ENCODE peak calls at places on chromosomes 11 and 22, in four cellular contexts. One of them, this sample, is unnamed.

GRCh38 chr11:121482231-121483129 is 29.7 kb upstream of the SORL1-AS1 start:
- DNase-seq in GM12878: peak; percentile 93
- DNase-seq in K562: no peak
- DNase-seq in HL-60: no peak
- DNase-seq in this sample: no peak

GRCh38 chr11:34459507-34460162 is 20.9 kb downstream of the CAT start:
- DNase-seq in K562: no peak
- DNase-seq in GM12878: no peak
- DNase-seq in HL-60: no peak
- DNase-seq in this sample: no peak

GRCh38 chr11:123020968-123021367 is 39.3 kb upstream of the BSX start:
- DNase-seq in K562: peak; percentile 46
- DNase-seq in HL-60: peak; percentile 17
- DNase-seq in GM12878: no peak
- DNase-seq in this sample: peak; percentile 53

GRCh38 chr11:59172345-59173079 is 580 bp downstream of the DTX4 start:
- DNase-seq in GM12878: peak; percentile 60
- DNase-seq in HL-60: no peak
- DNase-seq in K562: no peak
- DNase-seq in this sample: peak; percentile 56

GRCh38 chr11:1480555-1481482 is 5.8 kb downstream of the MOB2 start:
- DNase-seq in K562: no peak
- DNase-seq in HL-60: no peak
- DNase-seq in GM12878: no peak
- DNase-seq in this sample: no peak

GRCh38 chr22:20439556-20439927 is 1.9 kb upstream of the SCARF2 start:
- DNase-seq in K562: no peak
- DNase-seq in HL-60: no peak
- DNase-seq in GM12878: no peak
- DNase-seq in this sample: no peak

GRCh38 chr22:23681026-23681809 is 9.6 kb upstream of the RGL4 start:
- DNase-seq in HL-60: no peak
- DNase-seq in GM12878: no peak
- DNase-seq in K562: no peak
- DNase-seq in this sample: no peak

GRCh38 chr22:25797891-25798290 is 55.9 kb downstream of the MYO18B start:
- DNase-seq in HL-60: no peak
- DNase-seq in GM12878: no peak
- DNase-seq in K562: no peak
- DNase-seq in this sample: no peak

GRCh38 chr22:35057155-35057554 is 8.8 kb upstream of the ISX start:
- DNase-seq in K562: no peak
- DNase-seq in HL-60: no peak
- DNase-seq in GM12878: no peak
- DNase-seq in this sample: no peak

GRCh38 chr11:1117970-1118369 is 39.8 kb upstream of the MUC5AC start:
- DNase-seq in GM12878: no peak
- DNase-seq in K562: no peak
- DNase-seq in HL-60: no peak
- DNase-seq in this sample: peak; percentile 18

GRCh38 chr11:34192481-34193401 is 87.3 kb downstream of the NAT10 start:
- DNase-seq in GM12878: no peak
- DNase-seq in K562: no peak
- DNase-seq in HL-60: no peak
- DNase-seq in this sample: no peak

GRCh38 chr11:126104420-126104819 is 41.8 kb upstream of the CDON start:
- DNase-seq in K562: no peak
- DNase-seq in HL-60: no peak
- DNase-seq in GM12878: no peak
- DNase-seq in this sample: no peak

GRCh38 chr11:107006076-107006833 is 12.0 kb downstream of the GUCY1A2 start:
- DNase-seq in K562: no peak
- DNase-seq in HL-60: no peak
- DNase-seq in GM12878: no peak
- DNase-seq in this sample: no peak

GRCh38 chr22:46866591-46866990 is 104.1 kb downstream of the TBC1D22A start:
- DNase-seq in HL-60: no peak
- DNase-seq in GM12878: no peak
- DNase-seq in K562: no peak
- DNase-seq in this sample: no peak

GRCh38 chr11:132576706-132577105 is 955.6 kb downstream of the OPCML start:
- DNase-seq in K562: no peak
- DNase-seq in GM12878: no peak
- DNase-seq in HL-60: no peak
- DNase-seq in this sample: no peak

GRCh38 chr11:17719028-17719939 is at the start of gene MYOD1:
- DNase-seq in HL-60: no peak
- DNase-seq in K562: no peak
- DNase-seq in GM12878: no peak
- DNase-seq in this sample: no peak

GRCh38 chr11:28049338-28050216 is 58.4 kb downstream of the KIF18A start:
- DNase-seq in K562: no peak
- DNase-seq in HL-60: no peak
- DNase-seq in GM12878: no peak
- DNase-seq in this sample: no peak

GRCh38 chr11:123577081-123577598 is 77.3 kb downstream of the SCN3B start:
- DNase-seq in K562: peak; percentile 62
- DNase-seq in HL-60: peak; percentile 26
- DNase-seq in GM12878: no peak
- DNase-seq in this sample: peak; percentile 79

GRCh38 chr22:41907436-41908401 is 7.2 kb downstream of the SHISA8 start:
- DNase-seq in HL-60: no peak
- DNase-seq in GM12878: no peak
- DNase-seq in K562: no peak
- DNase-seq in this sample: no peak

GRCh38 chr11:95059031-95059430 is 7.7 kb upstream of the SRSF8 start:
- DNase-seq in K562: no peak
- DNase-seq in GM12878: no peak
- DNase-seq in HL-60: no peak
- DNase-seq in this sample: no peak

GRCh38 chr11:84012171-84012826 is 726.1 kb upstream of the CCDC90B start:
- DNase-seq in HL-60: no peak
- DNase-seq in GM12878: no peak
- DNase-seq in K562: no peak
- DNase-seq in this sample: no peak

GRCh38 chr11:130514316-130514715 is 65.9 kb downstream of the ADAMTS15 start:
- DNase-seq in HL-60: no peak
- DNase-seq in K562: no peak
- DNase-seq in GM12878: no peak
- DNase-seq in this sample: no peak

GRCh38 chr11:81497202-81497804 is 1236.4 kb downstream of the FAM181B start:
- DNase-seq in GM12878: no peak
- DNase-seq in HL-60: no peak
- DNase-seq in K562: peak; percentile 39
- DNase-seq in this sample: no peak

GRCh38 chr11:102451693-102452460 is 688 bp downstream of the TMEM123 start:
- DNase-seq in K562: peak; percentile 81
- DNase-seq in HL-60: no peak
- DNase-seq in GM12878: no peak
- DNase-seq in this sample: peak; percentile 50

GRCh38 chr11:36743039-36743438 is 145.0 kb upstream of the RAG2 start:
- DNase-seq in GM12878: no peak
- DNase-seq in HL-60: no peak
- DNase-seq in K562: no peak
- DNase-seq in this sample: no peak

GRCh38 chr22:34099278-34099677 is 179.0 kb upstream of the LARGE1 start:
- DNase-seq in K562: no peak
- DNase-seq in GM12878: no peak
- DNase-seq in HL-60: no peak
- DNase-seq in this sample: no peak

GRCh38 chr11:118602331-118602730 is 5.1 kb upstream of the PHLDB1 start:
- DNase-seq in GM12878: no peak
- DNase-seq in K562: peak; percentile 70
- DNase-seq in HL-60: no peak
- DNase-seq in this sample: no peak

GRCh38 chr11:1693327-1694063 is 3.5 kb upstream of the KRTAP5-6 start:
- DNase-seq in GM12878: no peak
- DNase-seq in HL-60: peak; percentile 45
- DNase-seq in K562: peak; percentile 72
- DNase-seq in this sample: peak; percentile 81

GRCh38 chr11:72637926-72638325 is 36.3 kb downstream of the PDE2A start:
- DNase-seq in GM12878: no peak
- DNase-seq in K562: no peak
- DNase-seq in HL-60: no peak
- DNase-seq in this sample: no peak

GRCh38 chr22:33971561-33971961 is 51.3 kb upstream of the LARGE1 start:
- DNase-seq in K562: no peak
- DNase-seq in HL-60: no peak
- DNase-seq in GM12878: no peak
- DNase-seq in this sample: no peak

GRCh38 chr22:46708766-46709330 is 29.2 kb downstream of the CERK start:
- DNase-seq in GM12878: no peak
- DNase-seq in HL-60: no peak
- DNase-seq in K562: no peak
- DNase-seq in this sample: no peak

GRCh38 chr11:69563306-69563705 is 77.7 kb upstream of the CCND1 start:
- DNase-seq in HL-60: no peak
- DNase-seq in K562: no peak
- DNase-seq in GM12878: no peak
- DNase-seq in this sample: no peak
- TF ChIP-seq SPI1 in HL-60: no peak
- TF ChIP-seq SPI1 in K562: no peak
- TF ChIP-seq SPI1 in GM12878: no peak
- TF ChIP-seq SPI1 in this sample: no peak

GRCh38 chr11:74367881-74368280 is 30.4 kb downstream of the PGM2L1 start:
- DNase-seq in K562: no peak
- DNase-seq in GM12878: no peak
- DNase-seq in HL-60: no peak
- DNase-seq in this sample: no peak
- TF ChIP-seq SPI1 in K562: no peak
- TF ChIP-seq SPI1 in GM12878: no peak
- TF ChIP-seq SPI1 in HL-60: no peak
- TF ChIP-seq SPI1 in this sample: no peak

DNA sequence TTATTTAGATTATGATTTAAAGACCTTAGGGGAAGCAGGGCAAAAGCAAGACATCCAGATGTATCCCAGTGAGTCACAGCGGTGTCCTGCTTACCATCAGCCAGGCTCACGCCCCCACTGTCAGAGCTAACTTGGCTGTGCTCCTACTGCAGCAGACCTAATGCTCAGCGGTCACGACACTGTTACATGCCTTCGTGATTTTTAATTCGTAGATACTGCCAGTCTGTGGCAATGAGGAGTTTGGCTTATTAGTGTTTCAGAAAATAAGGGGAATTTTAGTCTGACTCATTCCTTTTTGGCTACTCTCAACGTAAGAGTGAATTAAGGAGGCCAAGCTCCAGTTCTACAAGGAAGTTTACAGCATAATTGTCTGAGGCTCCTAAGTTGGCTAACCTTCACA is 22.7 kb downstream of the EFCAB6 start:
- DNase-seq in GM12878: no peak
- DNase-seq in K562: no peak
- DNase-seq in HL-60: no peak
- DNase-seq in this sample: no peak
- TF ChIP-seq SPI1 in GM12878: no peak
- TF ChIP-seq SPI1 in K562: no peak
- TF ChIP-seq SPI1 in HL-60: no peak
- TF ChIP-seq SPI1 in this sample: no peak

GRCh38 chr11:45674481-45675190 is 9.2 kb upstream of the CHST1 start:
- DNase-seq in GM12878: no peak
- DNase-seq in K562: no peak
- DNase-seq in HL-60: no peak
- DNase-seq in this sample: no peak

GRCh38 chr11:45675646-45676045 is 10.2 kb upstream of the CHST1 start:
- DNase-seq in K562: no peak
- DNase-seq in GM12878: no peak
- DNase-seq in HL-60: no peak
- DNase-seq in this sample: no peak

GRCh38 chr11:45678962-45679361 is 13.5 kb upstream of the CHST1 start:
- DNase-seq in GM12878: no peak
- DNase-seq in HL-60: no peak
- DNase-seq in K562: peak; percentile 16
- DNase-seq in this sample: no peak

GRCh38 chr11:45676522-45677095 is 11.2 kb upstream of the CHST1 start:
- DNase-seq in K562: no peak
- DNase-seq in GM12878: peak; percentile 4
- DNase-seq in HL-60: no peak
- DNase-seq in this sample: no peak

GRCh38 chr11:45677811-45678515 is 12.5 kb upstream of the CHST1 start:
- DNase-seq in GM12878: no peak
- DNase-seq in HL-60: no peak
- DNase-seq in K562: no peak
- DNase-seq in this sample: no peak
- TF ChIP-seq SPI1 in GM12878: no peak
- TF ChIP-seq SPI1 in HL-60: no peak
- TF ChIP-seq SPI1 in K562: no peak
- TF ChIP-seq SPI1 in this sample: no peak

DNA sequence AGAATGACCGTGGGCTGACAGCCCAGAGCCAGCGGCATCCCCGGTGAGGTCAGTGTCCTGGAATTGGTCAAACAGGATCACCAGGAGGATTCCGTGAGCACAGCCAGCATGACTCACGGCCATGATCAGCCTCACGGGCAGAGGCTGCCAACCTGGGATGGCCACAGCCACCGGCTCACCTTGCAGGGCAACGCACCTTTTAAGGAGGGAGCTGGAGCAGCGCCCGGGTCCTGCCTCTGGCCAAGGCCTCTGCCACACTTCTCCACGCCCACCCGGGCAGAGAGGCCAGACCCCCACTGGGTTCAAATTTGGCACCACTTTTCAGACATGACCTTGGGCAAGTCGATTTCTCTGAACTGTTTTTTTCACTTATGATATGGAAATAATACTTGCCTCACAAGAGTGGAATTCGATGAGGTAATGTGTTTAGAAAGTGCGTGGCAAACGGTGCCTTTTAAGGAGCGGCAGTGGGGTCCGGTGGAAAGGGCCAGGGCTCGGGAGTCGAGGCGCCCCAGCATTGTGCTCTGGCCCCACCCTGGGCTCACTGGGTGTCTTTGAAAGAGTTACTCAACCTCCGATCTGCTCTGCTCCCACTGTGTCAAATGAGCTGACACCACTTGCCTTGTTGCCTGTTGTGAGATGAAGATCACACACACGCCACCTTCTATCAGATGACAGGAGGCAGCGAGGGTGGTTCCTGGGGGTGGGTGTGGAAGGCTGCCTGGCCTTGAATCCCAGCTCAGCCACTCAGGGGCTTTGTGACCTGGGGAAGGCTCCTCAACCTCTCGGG is 16.0 kb downstream of the TXN2 start:
- DNase-seq in K562: no peak
- DNase-seq in GM12878: no peak
- DNase-seq in HL-60: no peak
- DNase-seq in this sample: no peak
- TF ChIP-seq SPI1 in K562: no peak
- TF ChIP-seq SPI1 in GM12878: no peak
- TF ChIP-seq SPI1 in HL-60: no peak
- TF ChIP-seq SPI1 in this sample: no peak

GRCh38 chr11:20759541-20759940 is 90.2 kb downstream of the NELL1 start:
- DNase-seq in GM12878: no peak
- DNase-seq in HL-60: no peak
- DNase-seq in K562: no peak
- DNase-seq in this sample: no peak

GRCh38 chr11:20762980-20763379 is 93.6 kb downstream of the NELL1 start:
- DNase-seq in HL-60: no peak
- DNase-seq in K562: no peak
- DNase-seq in GM12878: no peak
- DNase-seq in this sample: no peak

GRCh38 chr11:20762112-20762511 is 92.7 kb downstream of the NELL1 start:
- DNase-seq in K562: no peak
- DNase-seq in HL-60: no peak
- DNase-seq in GM12878: no peak
- DNase-seq in this sample: no peak
- TF ChIP-seq SPI1 in K562: no peak
- TF ChIP-seq SPI1 in HL-60: no peak
- TF ChIP-seq SPI1 in GM12878: no peak
- TF ChIP-seq SPI1 in this sample: no peak

This sample was measured in GM12891.